ENCODE peak calls at places on chromosome 19, in ten cellular contexts. One of them, this sample, is unnamed.

GRCh38 chr19:38233740-38234251 is 9.8 kb upstream of the DPF1 start:
- DNase-seq in omental fat pad: peak
- DNase-seq in nephron progenitor cell: peak
- DNase-seq in H9: peak
- DNase-seq in GM06990: no peak
- DNase-seq in HFF-Myc: no peak
- DNase-seq in PC-3: peak
- DNase-seq in progenitor cell of endocrine pancreas: peak
- DNase-seq in pancreas: peak
- DNase-seq in A549: peak
- DNase-seq in this sample: no peak

GRCh38 chr19:35231956-35232746 is 3.6 kb upstream of the FAM187B start:
- DNase-seq in pancreas: no peak
- DNase-seq in omental fat pad: no peak
- DNase-seq in GM06990: no peak
- DNase-seq in HFF-Myc: no peak
- DNase-seq in nephron progenitor cell: no peak
- DNase-seq in A549: no peak
- DNase-seq in H9: no peak
- DNase-seq in PC-3: no peak
- DNase-seq in progenitor cell of endocrine pancreas: no peak
- DNase-seq in this sample: no peak

GRCh38 chr19:35140207-35140897 is 1.7 kb downstream of the FXYD1 start:
- DNase-seq in progenitor cell of endocrine pancreas: no peak
- DNase-seq in HFF-Myc: no peak
- DNase-seq in GM06990: no peak
- DNase-seq in pancreas: peak
- DNase-seq in omental fat pad: no peak
- DNase-seq in A549: no peak
- DNase-seq in PC-3: no peak
- DNase-seq in nephron progenitor cell: no peak
- DNase-seq in H9: no peak
- DNase-seq in this sample: no peak

GRCh38 chr19:853014-853553 is 981 bp downstream of the ELANE start:
- DNase-seq in A549: no peak
- DNase-seq in omental fat pad: no peak
- DNase-seq in GM06990: no peak
- DNase-seq in H9: no peak
- DNase-seq in pancreas: no peak
- DNase-seq in PC-3: no peak
- DNase-seq in progenitor cell of endocrine pancreas: no peak
- DNase-seq in HFF-Myc: no peak
- DNase-seq in nephron progenitor cell: no peak
- DNase-seq in this sample: no peak

GRCh38 chr19:45924891-45925447 is 10.4 kb upstream of the NANOS2 start:
- DNase-seq in PC-3: peak
- DNase-seq in omental fat pad: no peak
- DNase-seq in progenitor cell of endocrine pancreas: no peak
- DNase-seq in H9: no peak
- DNase-seq in pancreas: no peak
- DNase-seq in nephron progenitor cell: no peak
- DNase-seq in HFF-Myc: no peak
- DNase-seq in GM06990: no peak
- DNase-seq in A549: no peak
- DNase-seq in this sample: no peak

GRCh38 chr19:35642312-35642711 is 767 bp downstream of the ETV2 start:
- DNase-seq in GM06990: no peak
- DNase-seq in H9: peak
- DNase-seq in progenitor cell of endocrine pancreas: no peak
- DNase-seq in PC-3: no peak
- DNase-seq in omental fat pad: no peak
- DNase-seq in HFF-Myc: no peak
- DNase-seq in A549: no peak
- DNase-seq in nephron progenitor cell: no peak
- DNase-seq in pancreas: no peak
- DNase-seq in this sample: no peak

GRCh38 chr19:7268737-7269098 is 25.5 kb downstream of the INSR start:
- DNase-seq in HFF-Myc: no peak
- DNase-seq in PC-3: no peak
- DNase-seq in GM06990: no peak
- DNase-seq in pancreas: no peak
- DNase-seq in nephron progenitor cell: no peak
- DNase-seq in H9: no peak
- DNase-seq in A549: no peak
- DNase-seq in progenitor cell of endocrine pancreas: no peak
- DNase-seq in omental fat pad: no peak
- DNase-seq in this sample: no peak

GRCh38 chr19:54502518-54503048 is at the start of gene LAIR2:
- DNase-seq in HFF-Myc: no peak
- DNase-seq in PC-3: no peak
- DNase-seq in omental fat pad: no peak
- DNase-seq in nephron progenitor cell: no peak
- DNase-seq in H9: no peak
- DNase-seq in progenitor cell of endocrine pancreas: no peak
- DNase-seq in GM06990: no peak
- DNase-seq in pancreas: no peak
- DNase-seq in A549: no peak
- DNase-seq in this sample: no peak

GRCh38 chr19:47711652-47712239 is 1.5 kb upstream of the EHD2 start:
- DNase-seq in progenitor cell of endocrine pancreas: no peak
- DNase-seq in pancreas: no peak
- DNase-seq in nephron progenitor cell: no peak
- DNase-seq in H9: no peak
- DNase-seq in PC-3: no peak
- DNase-seq in GM06990: no peak
- DNase-seq in HFF-Myc: no peak
- DNase-seq in A549: no peak
- DNase-seq in omental fat pad: no peak
- DNase-seq in this sample: no peak

GRCh38 chr19:41564515-41565383 is 11.2 kb upstream of the CEACAM21 start:
- DNase-seq in omental fat pad: no peak
- DNase-seq in HFF-Myc: no peak
- DNase-seq in progenitor cell of endocrine pancreas: no peak
- DNase-seq in GM06990: no peak
- DNase-seq in nephron progenitor cell: no peak
- DNase-seq in PC-3: no peak
- DNase-seq in H9: peak
- DNase-seq in pancreas: no peak
- DNase-seq in A549: no peak
- DNase-seq in this sample: no peak

GRCh38 chr19:35675589-35676140 is 9.3 kb downstream of the UPK1A start:
- DNase-seq in progenitor cell of endocrine pancreas: no peak
- DNase-seq in A549: no peak
- DNase-seq in omental fat pad: no peak
- DNase-seq in HFF-Myc: no peak
- DNase-seq in GM06990: no peak
- DNase-seq in pancreas: no peak
- DNase-seq in H9: no peak
- DNase-seq in nephron progenitor cell: no peak
- DNase-seq in PC-3: no peak
- DNase-seq in this sample: no peak

GRCh38 chr19:28885965-28886364 is 327.0 kb downstream of the UQCRFS1 start:
- DNase-seq in H9: no peak
- DNase-seq in progenitor cell of endocrine pancreas: no peak
- DNase-seq in pancreas: no peak
- DNase-seq in omental fat pad: no peak
- DNase-seq in GM06990: no peak
- DNase-seq in HFF-Myc: no peak
- DNase-seq in PC-3: no peak
- DNase-seq in A549: no peak
- DNase-seq in nephron progenitor cell: no peak
- DNase-seq in this sample: no peak

GRCh38 chr19:30895946-30896345 is 453.3 kb downstream of the TSHZ3 start:
- DNase-seq in PC-3: no peak
- DNase-seq in omental fat pad: no peak
- DNase-seq in HFF-Myc: no peak
- DNase-seq in H9: peak
- DNase-seq in nephron progenitor cell: no peak
- DNase-seq in GM06990: no peak
- DNase-seq in pancreas: no peak
- DNase-seq in A549: no peak
- DNase-seq in progenitor cell of endocrine pancreas: no peak
- DNase-seq in this sample: no peak

DNA sequence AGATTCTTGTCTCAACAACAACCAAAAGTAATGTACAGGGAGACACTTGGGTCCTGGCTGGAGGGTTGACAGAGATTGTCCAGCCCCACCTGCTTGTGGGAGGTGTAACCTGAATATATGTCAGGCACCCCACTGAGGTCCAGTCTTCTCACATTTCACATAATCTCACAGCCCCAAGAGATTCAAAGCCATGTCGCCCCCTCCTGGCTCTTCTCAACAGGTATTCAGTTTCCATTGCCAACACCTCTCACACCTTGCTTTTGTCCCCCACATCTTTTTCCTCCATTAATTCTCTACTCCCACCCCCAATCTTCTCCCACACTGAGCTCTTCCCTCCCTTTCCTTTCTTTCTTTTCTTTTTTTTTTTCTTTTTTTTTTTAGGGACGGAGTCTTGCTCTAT is 11.2 kb downstream of the UNC13A start:
- DNase-seq in A549: peak
- DNase-seq in HFF-Myc: no peak
- DNase-seq in nephron progenitor cell: no peak
- DNase-seq in pancreas: no peak
- DNase-seq in omental fat pad: no peak
- DNase-seq in GM06990: no peak
- DNase-seq in PC-3: peak
- DNase-seq in H9: no peak
- DNase-seq in progenitor cell of endocrine pancreas: no peak
- DNase-seq in this sample: no peak
- TF ChIP-seq CTCF in A549: no peak
- TF ChIP-seq CTCF in HFF-Myc: peak
- TF ChIP-seq CTCF in nephron progenitor cell: no peak
- TF ChIP-seq CTCF in pancreas: no peak
- TF ChIP-seq CTCF in omental fat pad: no peak
- TF ChIP-seq CTCF in GM06990: peak
- TF ChIP-seq CTCF in PC-3: peak
- TF ChIP-seq CTCF in H9: peak
- TF ChIP-seq CTCF in progenitor cell of endocrine pancreas: peak
- TF ChIP-seq CTCF in this sample: no peak

GRCh38 chr19:3557461-3558248 is at the start of gene MFSD12:
- DNase-seq in omental fat pad: peak
- DNase-seq in nephron progenitor cell: peak
- DNase-seq in H9: peak
- DNase-seq in pancreas: peak
- DNase-seq in GM06990: peak
- DNase-seq in A549: peak
- DNase-seq in HFF-Myc: peak
- DNase-seq in progenitor cell of endocrine pancreas: peak
- DNase-seq in PC-3: peak
- DNase-seq in this sample: peak
- TF ChIP-seq CTCF in omental fat pad: no peak
- TF ChIP-seq CTCF in nephron progenitor cell: no peak
- TF ChIP-seq CTCF in H9: no peak
- TF ChIP-seq CTCF in pancreas: no peak
- TF ChIP-seq CTCF in GM06990: no peak
- TF ChIP-seq CTCF in A549: no peak
- TF ChIP-seq CTCF in HFF-Myc: no peak
- TF ChIP-seq CTCF in progenitor cell of endocrine pancreas: no peak
- TF ChIP-seq CTCF in PC-3: no peak
- TF ChIP-seq CTCF in this sample: no peak

GRCh38 chr19:5996598-5997320 is 18.8 kb upstream of the RANBP3 start:
- DNase-seq in nephron progenitor cell: no peak
- DNase-seq in progenitor cell of endocrine pancreas: no peak
- DNase-seq in H9: no peak
- DNase-seq in omental fat pad: no peak
- DNase-seq in PC-3: no peak
- DNase-seq in A549: no peak
- DNase-seq in pancreas: no peak
- DNase-seq in HFF-Myc: no peak
- DNase-seq in GM06990: no peak
- DNase-seq in this sample: no peak

GRCh38 chr19:5995606-5996005 is 17.7 kb upstream of the RANBP3 start:
- DNase-seq in omental fat pad: no peak
- DNase-seq in H9: no peak
- DNase-seq in GM06990: no peak
- DNase-seq in HFF-Myc: no peak
- DNase-seq in progenitor cell of endocrine pancreas: no peak
- DNase-seq in pancreas: no peak
- DNase-seq in PC-3: no peak
- DNase-seq in A549: no peak
- DNase-seq in nephron progenitor cell: no peak
- DNase-seq in this sample: no peak

GRCh38 chr19:5999693-6000092 is 21.8 kb upstream of the RANBP3 start:
- DNase-seq in PC-3: no peak
- DNase-seq in progenitor cell of endocrine pancreas: no peak
- DNase-seq in A549: no peak
- DNase-seq in HFF-Myc: no peak
- DNase-seq in omental fat pad: no peak
- DNase-seq in pancreas: no peak
- DNase-seq in GM06990: no peak
- DNase-seq in nephron progenitor cell: no peak
- DNase-seq in H9: no peak
- DNase-seq in this sample: no peak

GRCh38 chr19:5996102-5996501 is 18.2 kb upstream of the RANBP3 start:
- DNase-seq in GM06990: no peak
- DNase-seq in HFF-Myc: no peak
- DNase-seq in nephron progenitor cell: no peak
- DNase-seq in H9: no peak
- DNase-seq in pancreas: no peak
- DNase-seq in A549: no peak
- DNase-seq in PC-3: no peak
- DNase-seq in progenitor cell of endocrine pancreas: no peak
- DNase-seq in omental fat pad: no peak
- DNase-seq in this sample: no peak

GRCh38 chr19:5997371-5997770 is 19.4 kb upstream of the RANBP3 start:
- DNase-seq in progenitor cell of endocrine pancreas: no peak
- DNase-seq in HFF-Myc: no peak
- DNase-seq in PC-3: no peak
- DNase-seq in A549: no peak
- DNase-seq in omental fat pad: no peak
- DNase-seq in pancreas: no peak
- DNase-seq in H9: peak
- DNase-seq in GM06990: no peak
- DNase-seq in nephron progenitor cell: peak
- DNase-seq in this sample: no peak
- TF ChIP-seq CTCF in progenitor cell of endocrine pancreas: peak
- TF ChIP-seq CTCF in HFF-Myc: peak
- TF ChIP-seq CTCF in PC-3: peak
- TF ChIP-seq CTCF in A549: no peak
- TF ChIP-seq CTCF in omental fat pad: no peak
- TF ChIP-seq CTCF in pancreas: no peak
- TF ChIP-seq CTCF in H9: peak
- TF ChIP-seq CTCF in GM06990: no peak
- TF ChIP-seq CTCF in nephron progenitor cell: peak
- TF ChIP-seq CTCF in this sample: peak

DNA sequence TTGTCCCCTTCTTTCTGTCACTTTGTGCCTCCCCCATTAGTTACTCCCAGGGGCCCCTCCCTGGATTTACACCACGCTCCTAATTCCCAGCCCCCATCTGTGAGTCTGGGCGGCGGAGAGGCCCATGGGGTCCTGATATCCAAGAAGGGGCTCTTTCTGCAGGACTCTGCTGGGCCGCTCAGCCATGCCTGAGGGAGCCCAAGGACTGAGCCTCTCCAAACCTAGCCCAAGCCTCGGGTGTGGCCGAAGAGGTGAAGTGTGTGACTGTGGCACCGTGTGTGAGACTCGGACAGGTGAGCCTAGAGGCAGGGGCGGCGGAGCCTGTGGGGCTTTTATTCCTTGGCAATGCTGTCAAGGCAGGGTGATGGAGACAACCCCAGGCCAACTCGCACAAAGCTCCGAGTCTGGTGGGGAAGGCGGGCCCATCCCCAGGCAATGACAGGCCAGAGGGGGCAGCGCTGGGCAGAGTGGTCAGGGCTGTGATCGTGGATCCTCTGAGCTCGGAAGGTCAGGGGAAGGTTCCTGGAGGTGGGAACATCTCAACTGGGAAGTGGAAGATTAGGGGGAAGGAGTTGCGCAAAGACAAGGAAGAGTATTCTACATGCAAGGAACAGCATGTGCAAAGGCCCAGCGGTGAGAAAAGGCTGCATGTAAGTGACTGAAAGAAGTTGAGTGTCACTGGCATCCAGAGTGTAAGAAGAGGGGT is 1.6 kb downstream of the PLEKHG2 start:
- DNase-seq in GM06990: no peak
- DNase-seq in HFF-Myc: no peak
- DNase-seq in omental fat pad: no peak
- DNase-seq in nephron progenitor cell: peak
- DNase-seq in PC-3: no peak
- DNase-seq in progenitor cell of endocrine pancreas: no peak
- DNase-seq in A549: peak
- DNase-seq in pancreas: peak
- DNase-seq in H9: no peak
- DNase-seq in this sample: no peak
- TF ChIP-seq CTCF in GM06990: peak
- TF ChIP-seq CTCF in HFF-Myc: peak
- TF ChIP-seq CTCF in omental fat pad: no peak
- TF ChIP-seq CTCF in nephron progenitor cell: no peak
- TF ChIP-seq CTCF in PC-3: peak
- TF ChIP-seq CTCF in progenitor cell of endocrine pancreas: peak
- TF ChIP-seq CTCF in A549: peak
- TF ChIP-seq CTCF in pancreas: no peak
- TF ChIP-seq CTCF in H9: peak
- TF ChIP-seq CTCF in this sample: peak